ENCODE peak calls at places on chromosomes 11 and 22, in six cellular contexts. One of them, this sample, is unnamed.

GRCh38 chr11:10504490-10504889 is 36.5 kb downstream of the RNF141 start:
- DNase-seq in GM20000: no peak
- DNase-seq in astrocyte of the spinal cord: no peak
- DNase-seq in HL-60: no peak
- DNase-seq in breast epithelium: no peak
- DNase-seq in cardiac muscle cell: no peak
- DNase-seq in this sample: no peak

GRCh38 chr22:21939392-21940319 is 13.0 kb downstream of the PPM1F start:
- DNase-seq in GM20000: no peak
- DNase-seq in HL-60: peak; percentile 51
- DNase-seq in breast epithelium: no peak
- DNase-seq in cardiac muscle cell: no peak
- DNase-seq in astrocyte of the spinal cord: no peak
- DNase-seq in this sample: no peak

GRCh38 chr11:75319035-75319877 is 32.2 kb downstream of the ARRB1 start:
- DNase-seq in GM20000: no peak
- DNase-seq in breast epithelium: no peak
- DNase-seq in HL-60: no peak
- DNase-seq in cardiac muscle cell: no peak
- DNase-seq in astrocyte of the spinal cord: no peak
- DNase-seq in this sample: no peak

GRCh38 chr11:13140873-13141655 is 131.9 kb downstream of the RASSF10 start:
- DNase-seq in GM20000: no peak
- DNase-seq in breast epithelium: peak; percentile 87
- DNase-seq in HL-60: no peak
- DNase-seq in cardiac muscle cell: no peak
- DNase-seq in astrocyte of the spinal cord: peak; percentile 37
- DNase-seq in this sample: no peak

GRCh38 chr11:78277314-78277994 is 88.7 kb downstream of the USP35 start:
- DNase-seq in cardiac muscle cell: no peak
- DNase-seq in GM20000: no peak
- DNase-seq in astrocyte of the spinal cord: no peak
- DNase-seq in breast epithelium: no peak
- DNase-seq in HL-60: peak; percentile 28
- DNase-seq in this sample: no peak

GRCh38 chr22:20792966-20793332 is 19.0 kb downstream of the SERPIND1 start:
- DNase-seq in breast epithelium: no peak
- DNase-seq in cardiac muscle cell: peak; percentile 35
- DNase-seq in astrocyte of the spinal cord: no peak
- DNase-seq in HL-60: no peak
- DNase-seq in GM20000: no peak
- DNase-seq in this sample: no peak

GRCh38 chr11:9878936-9879335 is 215.1 kb downstream of the SWAP70 start:
- DNase-seq in breast epithelium: no peak
- DNase-seq in GM20000: no peak
- DNase-seq in astrocyte of the spinal cord: no peak
- DNase-seq in cardiac muscle cell: no peak
- DNase-seq in HL-60: no peak
- DNase-seq in this sample: no peak

GRCh38 chr11:2523821-2524391 is 79.1 kb downstream of the KCNQ1 start:
- DNase-seq in cardiac muscle cell: no peak
- DNase-seq in breast epithelium: peak; percentile 15
- DNase-seq in HL-60: no peak
- DNase-seq in astrocyte of the spinal cord: no peak
- DNase-seq in GM20000: no peak
- DNase-seq in this sample: no peak

GRCh38 chr11:92130432-92130831 is 94.2 kb upstream of the FAT3 start:
- DNase-seq in GM20000: no peak
- DNase-seq in HL-60: no peak
- DNase-seq in astrocyte of the spinal cord: peak; percentile 47
- DNase-seq in cardiac muscle cell: peak; percentile 57
- DNase-seq in breast epithelium: no peak
- DNase-seq in this sample: no peak

GRCh38 chr11:2571598-2572281 is 126.9 kb downstream of the KCNQ1 start:
- DNase-seq in astrocyte of the spinal cord: no peak
- DNase-seq in breast epithelium: no peak
- DNase-seq in cardiac muscle cell: no peak
- DNase-seq in GM20000: no peak
- DNase-seq in HL-60: no peak
- DNase-seq in this sample: no peak

GRCh38 chr11:16942342-16942741 is 71.9 kb downstream of the PLEKHA7 start:
- DNase-seq in cardiac muscle cell: no peak
- DNase-seq in breast epithelium: no peak
- DNase-seq in HL-60: no peak
- DNase-seq in GM20000: no peak
- DNase-seq in astrocyte of the spinal cord: no peak
- DNase-seq in this sample: no peak
- TF ChIP-seq CTCF in cardiac muscle cell: no peak
- TF ChIP-seq CTCF in breast epithelium: no peak
- TF ChIP-seq CTCF in HL-60: no peak
- TF ChIP-seq CTCF in GM20000: no peak
- TF ChIP-seq CTCF in astrocyte of the spinal cord: no peak
- TF ChIP-seq CTCF in this sample: no peak

GRCh38 chr22:50696799-50697561 is 24.4 kb downstream of the SHANK3 start:
- DNase-seq in cardiac muscle cell: peak; percentile 39
- DNase-seq in GM20000: no peak
- DNase-seq in HL-60: no peak
- DNase-seq in breast epithelium: no peak
- DNase-seq in astrocyte of the spinal cord: no peak
- DNase-seq in this sample: no peak
- TF ChIP-seq CTCF in cardiac muscle cell: peak; percentile 73
- TF ChIP-seq CTCF in GM20000: no peak
- TF ChIP-seq CTCF in HL-60: no peak
- TF ChIP-seq CTCF in breast epithelium: no peak
- TF ChIP-seq CTCF in astrocyte of the spinal cord: peak; percentile 71
- TF ChIP-seq CTCF in this sample: no peak

GRCh38 chr22:18034076-18034475 is 9.7 kb upstream of the MICAL3 start:
- DNase-seq in cardiac muscle cell: no peak
- DNase-seq in HL-60: no peak
- DNase-seq in breast epithelium: no peak
- DNase-seq in GM20000: no peak
- DNase-seq in astrocyte of the spinal cord: no peak
- DNase-seq in this sample: no peak
- TF ChIP-seq CTCF in cardiac muscle cell: no peak
- TF ChIP-seq CTCF in HL-60: no peak
- TF ChIP-seq CTCF in breast epithelium: no peak
- TF ChIP-seq CTCF in GM20000: no peak
- TF ChIP-seq CTCF in astrocyte of the spinal cord: no peak
- TF ChIP-seq CTCF in this sample: no peak

GRCh38 chr11:69123593-69124545 is 31.9 kb upstream of the SMIM38 start:
- DNase-seq in cardiac muscle cell: no peak
- DNase-seq in astrocyte of the spinal cord: no peak
- DNase-seq in HL-60: no peak
- DNase-seq in GM20000: no peak
- DNase-seq in breast epithelium: no peak
- DNase-seq in this sample: no peak
- TF ChIP-seq CTCF in cardiac muscle cell: no peak
- TF ChIP-seq CTCF in astrocyte of the spinal cord: no peak
- TF ChIP-seq CTCF in HL-60: no peak
- TF ChIP-seq CTCF in GM20000: no peak
- TF ChIP-seq CTCF in breast epithelium: no peak
- TF ChIP-seq CTCF in this sample: no peak

DNA sequence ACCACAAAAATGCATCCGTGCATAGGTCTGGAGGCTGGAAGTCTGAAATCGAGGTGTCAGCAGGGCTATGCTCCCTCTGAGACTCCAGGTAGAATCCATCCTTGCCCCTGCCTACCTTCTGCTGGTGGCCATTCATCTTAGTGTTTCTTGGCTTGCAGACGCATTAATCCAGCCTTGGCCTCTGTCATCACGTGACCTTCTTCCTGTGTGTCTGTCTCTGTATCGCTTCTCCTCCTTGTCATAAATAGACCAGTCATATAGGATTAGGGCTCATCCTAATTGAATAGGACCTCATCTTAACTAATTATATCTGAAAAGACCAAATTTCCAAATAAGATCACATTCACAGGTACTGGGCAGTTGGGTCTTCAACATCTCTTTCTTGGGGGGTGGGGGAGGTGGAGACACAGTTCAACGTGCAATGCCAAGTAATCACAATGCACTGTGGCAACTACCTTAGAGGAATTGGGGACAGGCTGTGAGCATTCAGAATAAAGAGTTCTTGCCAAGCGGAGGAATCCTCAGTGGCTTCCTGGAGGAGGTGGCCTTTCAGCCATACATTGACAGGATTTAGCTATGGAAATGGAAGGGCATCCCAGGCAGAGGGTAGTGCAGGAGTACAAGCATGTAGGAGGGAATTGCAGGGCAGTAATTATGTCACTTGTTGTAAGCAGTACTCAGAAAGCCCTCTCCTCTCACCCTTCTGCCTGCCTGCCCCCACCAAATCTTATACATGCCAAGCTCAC is 96.2 kb upstream of the SYT13 start:
- DNase-seq in HL-60: no peak
- DNase-seq in breast epithelium: no peak
- DNase-seq in cardiac muscle cell: no peak
- DNase-seq in GM20000: no peak
- DNase-seq in astrocyte of the spinal cord: no peak
- DNase-seq in this sample: no peak
- TF ChIP-seq CTCF in HL-60: no peak
- TF ChIP-seq CTCF in breast epithelium: no peak
- TF ChIP-seq CTCF in cardiac muscle cell: no peak
- TF ChIP-seq CTCF in GM20000: no peak
- TF ChIP-seq CTCF in astrocyte of the spinal cord: no peak
- TF ChIP-seq CTCF in this sample: no peak

GRCh38 chr11:61460474-61460881 is 30.6 kb downstream of the SDHAF2 start:
- DNase-seq in GM20000: no peak
- DNase-seq in cardiac muscle cell: peak; percentile 15
- DNase-seq in HL-60: no peak
- DNase-seq in astrocyte of the spinal cord: no peak
- DNase-seq in breast epithelium: peak; percentile 37
- DNase-seq in this sample: no peak

DNA sequence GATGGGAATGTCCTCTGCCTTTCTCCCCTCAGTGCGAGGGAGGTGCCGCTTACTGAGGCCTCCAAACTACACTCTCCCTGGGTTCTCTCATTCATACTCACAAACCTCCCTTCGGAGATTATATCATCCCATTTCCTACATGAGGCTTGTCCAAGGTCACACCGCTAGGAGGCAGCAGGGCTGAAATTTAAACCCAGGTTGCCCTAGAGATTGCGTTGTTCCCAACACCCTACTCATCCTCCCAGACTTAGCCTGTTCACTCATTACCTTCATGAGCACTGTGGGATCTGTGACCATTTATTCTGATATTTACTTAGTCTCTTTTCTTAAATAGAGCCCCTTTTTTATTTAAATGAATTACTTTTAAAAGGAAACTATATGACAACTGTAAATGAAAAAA is 31.1 kb downstream of the SDHAF2 start:
- DNase-seq in astrocyte of the spinal cord: no peak
- DNase-seq in GM20000: no peak
- DNase-seq in HL-60: no peak
- DNase-seq in breast epithelium: no peak
- DNase-seq in cardiac muscle cell: no peak
- DNase-seq in this sample: no peak
- TF ChIP-seq CTCF in astrocyte of the spinal cord: no peak
- TF ChIP-seq CTCF in GM20000: no peak
- TF ChIP-seq CTCF in HL-60: no peak
- TF ChIP-seq CTCF in breast epithelium: no peak
- TF ChIP-seq CTCF in cardiac muscle cell: peak; percentile 11
- TF ChIP-seq CTCF in this sample: no peak

DNA sequence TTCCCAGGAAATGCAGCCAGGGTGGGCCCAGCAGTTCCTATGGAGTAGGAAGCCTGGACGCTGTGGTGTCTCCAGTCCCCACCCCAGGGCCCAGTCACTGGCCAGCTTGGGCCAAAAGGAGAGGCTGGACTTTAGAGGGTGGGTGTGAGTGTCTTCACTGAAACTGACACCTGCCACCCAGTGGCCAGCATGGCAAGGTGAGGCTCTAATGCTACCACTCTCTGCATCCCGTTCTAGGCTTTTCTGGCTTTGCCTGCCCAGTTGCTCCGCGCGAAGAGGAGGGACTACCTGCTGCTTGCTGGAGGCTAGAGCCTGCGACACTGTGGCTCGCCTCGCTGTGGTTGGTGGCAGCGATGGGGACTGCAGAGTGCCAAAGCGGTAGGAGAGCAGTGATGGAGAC is 35.4 kb downstream of the C22orf42 start:
- DNase-seq in HL-60: no peak
- DNase-seq in GM20000: no peak
- DNase-seq in cardiac muscle cell: no peak
- DNase-seq in breast epithelium: no peak
- DNase-seq in astrocyte of the spinal cord: no peak
- DNase-seq in this sample: no peak
- TF ChIP-seq CTCF in HL-60: no peak
- TF ChIP-seq CTCF in GM20000: no peak
- TF ChIP-seq CTCF in cardiac muscle cell: no peak
- TF ChIP-seq CTCF in breast epithelium: no peak
- TF ChIP-seq CTCF in astrocyte of the spinal cord: no peak
- TF ChIP-seq CTCF in this sample: no peak

GRCh38 chr11:35525501-35526175 is at the start of gene PAMR1:
- DNase-seq in GM20000: peak; percentile 21
- DNase-seq in breast epithelium: peak; percentile 71
- DNase-seq in cardiac muscle cell: peak; percentile 89
- DNase-seq in astrocyte of the spinal cord: peak; percentile 82
- DNase-seq in HL-60: no peak
- DNase-seq in this sample: no peak
- TF ChIP-seq CTCF in GM20000: no peak
- TF ChIP-seq CTCF in breast epithelium: no peak
- TF ChIP-seq CTCF in cardiac muscle cell: no peak
- TF ChIP-seq CTCF in astrocyte of the spinal cord: no peak
- TF ChIP-seq CTCF in HL-60: no peak
- TF ChIP-seq CTCF in this sample: no peak

DNA sequence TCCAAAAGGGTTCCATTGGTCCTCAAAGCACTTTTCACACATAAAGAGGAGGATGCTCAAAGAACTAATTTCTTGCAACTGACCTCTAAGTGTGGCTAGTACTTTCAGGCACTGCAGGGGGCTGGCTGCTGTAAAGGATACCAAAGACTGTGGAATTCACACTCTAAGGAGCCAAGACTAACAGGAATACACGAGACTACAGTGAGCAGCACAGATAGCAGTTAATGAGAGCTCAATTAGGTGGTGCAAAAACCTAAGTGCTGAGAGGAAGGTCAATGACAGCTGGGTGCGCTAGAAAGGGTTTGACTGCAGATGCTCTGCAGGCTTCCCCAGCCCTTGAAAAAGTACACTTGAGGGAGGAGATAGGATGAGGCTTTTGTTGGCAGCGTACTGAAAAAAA is 124.3 kb upstream of the NTM start:
- DNase-seq in HL-60: no peak
- DNase-seq in breast epithelium: no peak
- DNase-seq in astrocyte of the spinal cord: no peak
- DNase-seq in cardiac muscle cell: no peak
- DNase-seq in GM20000: no peak
- DNase-seq in this sample: no peak
- TF ChIP-seq CTCF in HL-60: no peak
- TF ChIP-seq CTCF in breast epithelium: no peak
- TF ChIP-seq CTCF in astrocyte of the spinal cord: no peak
- TF ChIP-seq CTCF in cardiac muscle cell: no peak
- TF ChIP-seq CTCF in GM20000: no peak
- TF ChIP-seq CTCF in this sample: no peak

This sample was measured in activated B cell treated with CpG ODN at 0.5 μM for 24 hours.